ENCODE peak calls at places on chromosome 2, in eight cellular contexts. One of them, this sample, is unnamed.

GRCh38 chr2:100293341-100294161 is 28.8 kb downstream of the LONRF2 start:
- DNase-seq in cardiac muscle cell: no peak
- DNase-seq in colonic mucosa: no peak
- DNase-seq in right lobe of liver: no peak
- DNase-seq in stomach: no peak
- DNase-seq in endothelial cell of umbilical vein: no peak
- DNase-seq in fibroblast of lung: no peak
- DNase-seq in uterus: no peak
- DNase-seq in this sample: no peak

GRCh38 chr2:99388892-99389291 is 51.7 kb downstream of the EIF5B start:
- DNase-seq in cardiac muscle cell: no peak
- DNase-seq in colonic mucosa: no peak
- DNase-seq in right lobe of liver: no peak
- DNase-seq in stomach: no peak
- DNase-seq in endothelial cell of umbilical vein: no peak
- DNase-seq in fibroblast of lung: no peak
- DNase-seq in uterus: no peak
- DNase-seq in this sample: no peak

GRCh38 chr2:183996825-183997823 is 601.2 kb upstream of the ZNF804A start:
- DNase-seq in cardiac muscle cell: no peak
- DNase-seq in colonic mucosa: peak; percentile 40
- DNase-seq in right lobe of liver: no peak
- DNase-seq in stomach: peak; percentile 32
- DNase-seq in endothelial cell of umbilical vein: no peak
- DNase-seq in fibroblast of lung: no peak
- DNase-seq in uterus: no peak
- DNase-seq in this sample: peak; percentile 56

GRCh38 chr2:3263487-3263886 is 114.1 kb downstream of the EIPR1 start:
- DNase-seq in cardiac muscle cell: no peak
- DNase-seq in colonic mucosa: no peak
- DNase-seq in right lobe of liver: no peak
- DNase-seq in stomach: no peak
- DNase-seq in endothelial cell of umbilical vein: no peak
- DNase-seq in fibroblast of lung: no peak
- DNase-seq in uterus: no peak
- DNase-seq in this sample: no peak

GRCh38 chr2:16508061-16508851 is 157.4 kb downstream of the CYRIA start:
- DNase-seq in cardiac muscle cell: peak; percentile 27
- DNase-seq in colonic mucosa: peak; percentile 41
- DNase-seq in right lobe of liver: peak; percentile 67
- DNase-seq in stomach: peak; percentile 62
- DNase-seq in endothelial cell of umbilical vein: peak; percentile 39
- DNase-seq in fibroblast of lung: peak; percentile 2
- DNase-seq in uterus: no peak
- DNase-seq in this sample: peak; percentile 29

GRCh38 chr2:207165121-207166038 is at the start of gene KLF7:
- DNase-seq in cardiac muscle cell: peak; percentile 52
- DNase-seq in colonic mucosa: peak; percentile 33
- DNase-seq in right lobe of liver: peak; percentile 67
- DNase-seq in stomach: peak; percentile 54
- DNase-seq in endothelial cell of umbilical vein: peak; percentile 67
- DNase-seq in fibroblast of lung: peak; percentile 44
- DNase-seq in uterus: peak; percentile 59
- DNase-seq in this sample: peak; percentile 52

GRCh38 chr2:144147356-144147755 is 372.6 kb downstream of the ZEB2 start:
- DNase-seq in cardiac muscle cell: no peak
- DNase-seq in colonic mucosa: no peak
- DNase-seq in right lobe of liver: no peak
- DNase-seq in stomach: no peak
- DNase-seq in endothelial cell of umbilical vein: no peak
- DNase-seq in fibroblast of lung: no peak
- DNase-seq in uterus: no peak
- DNase-seq in this sample: no peak

GRCh38 chr2:9139491-9140443 is 66.8 kb upstream of the ASAP2 start:
- DNase-seq in cardiac muscle cell: peak; percentile 70
- DNase-seq in colonic mucosa: peak; percentile 92
- DNase-seq in right lobe of liver: peak; percentile 73
- DNase-seq in stomach: peak; percentile 84
- DNase-seq in endothelial cell of umbilical vein: peak; percentile 67
- DNase-seq in fibroblast of lung: peak; percentile 59
- DNase-seq in uterus: peak; percentile 67
- DNase-seq in this sample: peak; percentile 52

GRCh38 chr2:156331572-156332451 is 709 bp downstream of the NR4A2 start:
- DNase-seq in cardiac muscle cell: peak; percentile 88
- DNase-seq in colonic mucosa: peak; percentile 72
- DNase-seq in right lobe of liver: peak; percentile 73
- DNase-seq in stomach: peak; percentile 68
- DNase-seq in endothelial cell of umbilical vein: peak; percentile 83
- DNase-seq in fibroblast of lung: peak; percentile 87
- DNase-seq in uterus: peak; percentile 67
- DNase-seq in this sample: peak; percentile 62

GRCh38 chr2:223306371-223306770 is 254.4 kb downstream of the KCNE4 start:
- DNase-seq in cardiac muscle cell: peak; percentile 60
- DNase-seq in colonic mucosa: no peak
- DNase-seq in right lobe of liver: no peak
- DNase-seq in stomach: no peak
- DNase-seq in endothelial cell of umbilical vein: peak; percentile 12
- DNase-seq in fibroblast of lung: peak; percentile 52
- DNase-seq in uterus: no peak
- DNase-seq in this sample: peak; percentile 28

GRCh38 chr2:42105330-42106256 is 57.8 kb downstream of the PKDCC start:
- DNase-seq in cardiac muscle cell: no peak
- DNase-seq in colonic mucosa: peak; percentile 59
- DNase-seq in right lobe of liver: peak; percentile 80
- DNase-seq in stomach: peak; percentile 45
- DNase-seq in endothelial cell of umbilical vein: no peak
- DNase-seq in fibroblast of lung: peak; percentile 28
- DNase-seq in uterus: no peak
- DNase-seq in this sample: no peak

GRCh38 chr2:236730393-236730792 is 160.8 kb downstream of the ACKR3 start:
- DNase-seq in cardiac muscle cell: no peak
- DNase-seq in colonic mucosa: no peak
- DNase-seq in right lobe of liver: peak; percentile 93
- DNase-seq in stomach: no peak
- DNase-seq in endothelial cell of umbilical vein: no peak
- DNase-seq in fibroblast of lung: no peak
- DNase-seq in uterus: no peak
- DNase-seq in this sample: no peak

GRCh38 chr2:70498054-70498453 is 55.6 kb downstream of the TGFA start:
- DNase-seq in cardiac muscle cell: no peak
- DNase-seq in colonic mucosa: no peak
- DNase-seq in right lobe of liver: no peak
- DNase-seq in stomach: no peak
- DNase-seq in endothelial cell of umbilical vein: no peak
- DNase-seq in fibroblast of lung: no peak
- DNase-seq in uterus: no peak
- DNase-seq in this sample: no peak

GRCh38 chr2:196247114-196247978 is 76.0 kb upstream of the STK17B start:
- DNase-seq in cardiac muscle cell: no peak
- DNase-seq in colonic mucosa: no peak
- DNase-seq in right lobe of liver: no peak
- DNase-seq in stomach: no peak
- DNase-seq in endothelial cell of umbilical vein: no peak
- DNase-seq in fibroblast of lung: peak; percentile 37
- DNase-seq in uterus: no peak
- DNase-seq in this sample: no peak

GRCh38 chr2:44267269-44268258 is 7.7 kb upstream of the SLC3A1 start:
- DNase-seq in cardiac muscle cell: peak; percentile 51
- DNase-seq in colonic mucosa: no peak
- DNase-seq in right lobe of liver: no peak
- DNase-seq in stomach: no peak
- DNase-seq in endothelial cell of umbilical vein: no peak
- DNase-seq in fibroblast of lung: peak; percentile 75
- DNase-seq in uterus: peak; percentile 20
- DNase-seq in this sample: peak; percentile 18

GRCh38 chr2:165911231-165911630 is 42.3 kb downstream of the TTC21B start:
- DNase-seq in cardiac muscle cell: no peak
- DNase-seq in colonic mucosa: no peak
- DNase-seq in right lobe of liver: no peak
- DNase-seq in stomach: no peak
- DNase-seq in endothelial cell of umbilical vein: no peak
- DNase-seq in fibroblast of lung: peak; percentile 16
- DNase-seq in uterus: no peak
- DNase-seq in this sample: no peak

GRCh38 chr2:10285191-10285577 is 17.5 kb upstream of the HPCAL1 start:
- DNase-seq in cardiac muscle cell: no peak
- DNase-seq in colonic mucosa: no peak
- DNase-seq in right lobe of liver: no peak
- DNase-seq in stomach: no peak
- DNase-seq in endothelial cell of umbilical vein: no peak
- DNase-seq in fibroblast of lung: no peak
- DNase-seq in uterus: no peak
- DNase-seq in this sample: no peak

GRCh38 chr2:168192839-168193616 is 54.4 kb downstream of the STK39 start:
- DNase-seq in cardiac muscle cell: peak; percentile 39
- DNase-seq in colonic mucosa: peak; percentile 55
- DNase-seq in right lobe of liver: no peak
- DNase-seq in stomach: no peak
- DNase-seq in endothelial cell of umbilical vein: peak; percentile 34
- DNase-seq in fibroblast of lung: peak; percentile 63
- DNase-seq in uterus: no peak
- DNase-seq in this sample: no peak

GRCh38 chr2:112572005-112572404 is 12.4 kb upstream of the CHCHD5 start:
- DNase-seq in cardiac muscle cell: no peak
- DNase-seq in colonic mucosa: no peak
- DNase-seq in right lobe of liver: no peak
- DNase-seq in stomach: no peak
- DNase-seq in endothelial cell of umbilical vein: no peak
- DNase-seq in fibroblast of lung: no peak
- DNase-seq in uterus: no peak
- DNase-seq in this sample: no peak
- H3K36me3 ChIP-seq in cardiac muscle cell: peaks cover 61% of the 10 kb centered on the region
- H3K36me3 ChIP-seq in colonic mucosa: peaks cover 3% of the 10 kb centered on the region
- H3K36me3 ChIP-seq in right lobe of liver: no peaks in the 10 kb centered on the region
- H3K36me3 ChIP-seq in stomach: peaks cover 70% of the 10 kb centered on the region
- H3K36me3 ChIP-seq in endothelial cell of umbilical vein: peaks cover 38% of the 10 kb centered on the region
- H3K36me3 ChIP-seq in fibroblast of lung: peaks cover 9% of the 10 kb centered on the region
- H3K36me3 ChIP-seq in uterus: no peaks in the 10 kb centered on the region
- H3K36me3 ChIP-seq in this sample: peaks cover 95% of the 10 kb centered on the region

GRCh38 chr2:189369566-189369965 is 71.7 kb upstream of the WDR75 start:
- DNase-seq in cardiac muscle cell: peak; percentile 51
- DNase-seq in colonic mucosa: no peak
- DNase-seq in right lobe of liver: no peak
- DNase-seq in stomach: no peak
- DNase-seq in endothelial cell of umbilical vein: peak; percentile 77
- DNase-seq in fibroblast of lung: peak; percentile 53
- DNase-seq in uterus: no peak
- DNase-seq in this sample: no peak
- H3K4me1 ChIP-seq in cardiac muscle cell: no peaks in the 10 kb centered on the region
- H3K4me1 ChIP-seq in colonic mucosa: no peaks in the 10 kb centered on the region
- H3K4me1 ChIP-seq in right lobe of liver: no peaks in the 10 kb centered on the region
- H3K4me1 ChIP-seq in stomach: no peaks in the 10 kb centered on the region
- H3K4me1 ChIP-seq in endothelial cell of umbilical vein: peaks cover 40% of the 10 kb centered on the region
- H3K4me1 ChIP-seq in fibroblast of lung: peaks cover 6% of the 10 kb centered on the region
- H3K4me1 ChIP-seq in uterus: no peaks in the 10 kb centered on the region
- H3K4me1 ChIP-seq in this sample: no peaks in the 10 kb centered on the region

GRCh38 chr2:26224095-26224494 is 20.3 kb downstream of the HADHA start:
- DNase-seq in cardiac muscle cell: no peak
- DNase-seq in colonic mucosa: no peak
- DNase-seq in right lobe of liver: no peak
- DNase-seq in stomach: no peak
- DNase-seq in endothelial cell of umbilical vein: no peak
- DNase-seq in fibroblast of lung: no peak
- DNase-seq in uterus: no peak
- DNase-seq in this sample: no peak

GRCh38 chr2:26217720-26218119 is 26.7 kb downstream of the HADHA start:
- DNase-seq in cardiac muscle cell: no peak
- DNase-seq in colonic mucosa: no peak
- DNase-seq in right lobe of liver: no peak
- DNase-seq in stomach: no peak
- DNase-seq in endothelial cell of umbilical vein: no peak
- DNase-seq in fibroblast of lung: no peak
- DNase-seq in uterus: no peak
- DNase-seq in this sample: no peak

DNA sequence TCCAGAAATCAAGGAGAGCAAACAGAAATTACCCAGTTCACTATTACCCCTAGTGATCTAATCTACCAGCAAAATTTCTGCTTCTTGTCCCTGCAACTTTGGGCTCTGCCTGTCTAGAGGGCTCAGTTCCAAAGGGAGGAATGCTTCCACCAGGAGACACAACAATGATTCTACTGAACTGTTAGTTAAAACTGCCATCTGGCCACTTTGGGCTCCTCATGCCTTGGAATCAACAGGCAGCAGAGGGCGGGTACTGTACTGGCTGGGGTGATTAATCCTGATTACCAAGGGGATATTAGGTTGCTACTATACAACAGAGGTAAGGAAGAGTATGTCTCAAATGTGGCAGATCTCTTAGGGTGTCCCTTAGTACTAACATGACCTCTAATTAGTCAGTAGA is 21.5 kb downstream of the HADHA start:
- DNase-seq in cardiac muscle cell: no peak
- DNase-seq in colonic mucosa: no peak
- DNase-seq in right lobe of liver: no peak
- DNase-seq in stomach: no peak
- DNase-seq in endothelial cell of umbilical vein: no peak
- DNase-seq in fibroblast of lung: no peak
- DNase-seq in uterus: no peak
- DNase-seq in this sample: no peak
- H3K36me3 ChIP-seq in cardiac muscle cell: peaks cover 5% of the 10 kb centered on the region
- H3K36me3 ChIP-seq in colonic mucosa: no peaks in the 10 kb centered on the region
- H3K36me3 ChIP-seq in right lobe of liver: peaks cover 1% of the 10 kb centered on the region
- H3K36me3 ChIP-seq in stomach: peaks cover 10% of the 10 kb centered on the region
- H3K36me3 ChIP-seq in endothelial cell of umbilical vein: peaks cover 16% of the 10 kb centered on the region
- H3K36me3 ChIP-seq in fibroblast of lung: no peaks in the 10 kb centered on the region
- H3K36me3 ChIP-seq in uterus: no peaks in the 10 kb centered on the region
- H3K36me3 ChIP-seq in this sample: peaks cover 30% of the 10 kb centered on the region

DNA sequence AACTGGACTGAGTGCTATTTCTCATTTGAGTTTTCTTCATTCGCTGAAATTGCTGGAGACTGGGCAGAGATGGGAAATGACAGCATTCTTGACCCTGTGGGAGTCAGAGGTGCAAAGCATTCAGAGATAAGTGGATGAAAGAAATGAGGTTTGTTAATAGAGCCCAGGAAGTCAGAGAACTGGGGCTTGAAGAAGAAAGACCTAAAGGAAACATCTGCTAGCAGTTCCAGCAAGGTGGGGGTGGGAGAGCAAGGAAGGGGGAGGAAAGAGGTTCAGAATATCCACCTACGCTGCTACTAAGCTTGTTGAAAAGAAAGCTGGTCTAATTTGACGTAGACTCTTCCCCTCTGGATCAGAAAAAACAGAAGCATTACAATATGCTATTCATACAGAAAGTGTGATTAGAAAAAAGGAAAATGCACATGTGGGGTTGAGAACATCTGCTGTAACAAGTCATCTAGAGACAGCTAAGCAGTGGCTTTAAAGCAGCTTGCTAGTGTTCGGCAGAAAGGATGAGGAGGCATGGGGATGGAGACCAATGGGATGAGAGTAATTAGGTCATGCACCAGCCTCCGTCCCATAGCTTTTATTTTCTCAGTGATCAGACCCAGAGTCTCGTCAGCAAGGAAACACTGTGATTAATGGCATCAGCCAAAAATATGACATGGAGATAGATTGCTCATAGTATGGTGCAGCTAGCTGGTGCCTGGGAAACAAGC is 29.7 kb downstream of the NAB1 start:
- DNase-seq in cardiac muscle cell: peak; percentile 73
- DNase-seq in colonic mucosa: no peak
- DNase-seq in right lobe of liver: no peak
- DNase-seq in stomach: no peak
- DNase-seq in endothelial cell of umbilical vein: peak; percentile 74
- DNase-seq in fibroblast of lung: no peak
- DNase-seq in uterus: no peak
- DNase-seq in this sample: no peak
- H3K4me1 ChIP-seq in cardiac muscle cell: peaks cover 28% of the 10 kb centered on the region
- H3K4me1 ChIP-seq in colonic mucosa: no peaks in the 10 kb centered on the region
- H3K4me1 ChIP-seq in right lobe of liver: no peaks in the 10 kb centered on the region
- H3K4me1 ChIP-seq in stomach: peaks cover 32% of the 10 kb centered on the region
- H3K4me1 ChIP-seq in endothelial cell of umbilical vein: peaks cover 40% of the 10 kb centered on the region
- H3K4me1 ChIP-seq in fibroblast of lung: no peaks in the 10 kb centered on the region
- H3K4me1 ChIP-seq in uterus: no peaks in the 10 kb centered on the region
- H3K4me1 ChIP-seq in this sample: peaks cover 46% of the 10 kb centered on the region